ENCODE peak calls at places on chromosomes 7 and 10, in four cellular contexts. R is NB4, F is brain microvascular endothelial cell, E is cardiac muscle cell. Z is an unnamed sample.

GRCh38 chr7:87060288-87060537 is 759 bp upstream of the ELAPOR2 start:
- DNase-seq in F (no peak), E (no peak), R (no peak), Z (no peak)

GRCh38 chr7:75866497-75867389 is 12.1 kb upstream of the RHBDD2 start:
- DNase-seq in E (peak; percentile 81), R (peak; percentile 86), F (peak; percentile 60), Z (no peak)

GRCh38 chr7:2884161-2884560 is 40.1 kb upstream of the GNA12 start:
- DNase-seq in E (no peak), F (no peak), R (no peak), Z (no peak)

GRCh38 chr10:88090568-88091214 is 227.3 kb downstream of the PTEN start:
- DNase-seq in F (no peak), E (no peak), R (peak; percentile 86), Z (no peak)

GRCh38 chr7:21355406-21355874 is 72.4 kb upstream of the SP4 start:
- DNase-seq in R (peak; percentile 94), E (no peak), F (no peak), Z (no peak)

GRCh38 chr7:5610500-5611186 is 170.8 kb downstream of the RNF216 start:
- DNase-seq in F (no peak), R (no peak), E (no peak), Z (no peak)

GRCh38 chr10:78320416-78320815 is 286.8 kb downstream of the RPS24 start:
- DNase-seq in E (no peak), F (no peak), R (no peak), Z (no peak)

GRCh38 chr7:1931248-1931950 is 261.3 kb downstream of the ELFN1 start:
- DNase-seq in E (peak; percentile 32), R (no peak), F (peak; percentile 36), Z (no peak)

GRCh38 chr10:125880719-125881118 is 373 bp downstream of the DHX32 start:
- DNase-seq in E (no peak), R (no peak), F (no peak), Z (no peak)

GRCh38 chr10:23194966-23195845 is 3.1 kb downstream of the PTF1A start:
- DNase-seq in E (no peak), F (no peak), R (no peak), Z (no peak)
- H3K4me3 ChIP-seq in E (peak overlapping the region; percentile 11), F (no peak overlapping the region), R (no peak overlapping the region), Z (no peak overlapping the region)

DNA sequence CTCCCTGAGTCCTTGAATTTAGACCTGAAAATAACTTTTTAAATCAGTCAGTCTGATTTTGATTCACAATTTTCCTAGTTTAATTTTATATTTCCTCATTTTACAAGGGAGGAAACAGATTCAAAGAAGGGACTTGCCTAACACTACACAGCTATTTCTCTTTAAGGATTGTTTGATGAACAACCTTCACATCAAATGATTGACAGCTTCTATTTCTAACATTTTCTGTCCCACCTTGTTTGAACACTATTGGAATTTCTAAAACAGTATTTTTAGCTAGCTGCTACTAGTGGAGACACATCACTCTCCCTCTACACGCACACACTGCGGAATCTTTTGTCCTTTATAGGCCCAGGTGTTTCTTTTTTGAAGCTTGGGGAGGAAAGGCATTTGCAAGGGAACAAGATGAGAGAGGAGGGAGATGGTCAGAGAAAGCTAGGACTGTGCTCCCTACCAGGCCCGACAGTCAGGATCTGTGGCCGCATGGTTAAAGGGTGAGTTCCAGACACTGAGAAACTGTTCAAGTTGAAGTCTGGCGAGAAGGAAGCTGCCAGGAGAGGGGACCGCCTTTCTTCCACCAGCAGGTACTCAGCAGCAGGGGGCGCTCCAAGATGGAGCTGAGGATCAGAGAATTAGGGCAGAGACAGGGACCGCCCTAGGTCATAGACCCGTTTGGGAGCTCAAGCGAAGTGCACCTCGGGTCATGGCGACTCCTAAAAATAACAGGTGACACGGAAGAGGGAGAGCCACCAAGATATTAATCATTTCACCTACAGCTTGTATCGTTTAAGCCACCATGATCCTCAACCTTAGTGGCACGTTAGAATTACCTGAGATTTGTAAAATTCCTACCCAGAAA is 49.7 kb downstream of the DNAJC12 start:
- DNase-seq in F (peak; percentile 16), E (peak; percentile 59), R (peak; percentile 85), Z (no peak)
- TF ChIP-seq CTCF in F (peak; percentile 73), E (peak; percentile 72), R (peak; percentile 84), Z (peak; percentile 35)

DNA sequence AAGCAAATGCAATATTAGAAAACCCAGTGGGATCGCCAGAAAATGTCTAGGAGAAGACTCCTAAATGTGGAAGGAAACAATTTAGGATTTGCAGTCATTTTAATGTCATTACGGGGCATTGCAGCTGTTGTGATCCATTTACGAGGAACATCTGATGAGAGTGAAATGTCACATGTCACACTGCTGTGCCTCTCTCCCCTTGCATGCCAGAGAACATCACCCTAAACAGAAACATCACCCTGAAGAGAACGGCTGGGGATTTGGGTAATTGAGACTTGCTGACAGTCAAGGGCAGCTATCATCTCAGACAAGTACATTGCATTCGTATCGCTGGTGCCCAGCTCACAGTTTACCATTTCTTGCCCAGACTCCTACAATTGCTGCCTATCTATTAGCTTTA is 785.7 kb upstream of the POM121L12 start:
- DNase-seq in R (no peak), F (no peak), E (no peak), Z (no peak)
- H3K4me3 ChIP-seq in R (no peak overlapping the region), F (no peak overlapping the region), E (no peak overlapping the region), Z (no peak overlapping the region)

DNA sequence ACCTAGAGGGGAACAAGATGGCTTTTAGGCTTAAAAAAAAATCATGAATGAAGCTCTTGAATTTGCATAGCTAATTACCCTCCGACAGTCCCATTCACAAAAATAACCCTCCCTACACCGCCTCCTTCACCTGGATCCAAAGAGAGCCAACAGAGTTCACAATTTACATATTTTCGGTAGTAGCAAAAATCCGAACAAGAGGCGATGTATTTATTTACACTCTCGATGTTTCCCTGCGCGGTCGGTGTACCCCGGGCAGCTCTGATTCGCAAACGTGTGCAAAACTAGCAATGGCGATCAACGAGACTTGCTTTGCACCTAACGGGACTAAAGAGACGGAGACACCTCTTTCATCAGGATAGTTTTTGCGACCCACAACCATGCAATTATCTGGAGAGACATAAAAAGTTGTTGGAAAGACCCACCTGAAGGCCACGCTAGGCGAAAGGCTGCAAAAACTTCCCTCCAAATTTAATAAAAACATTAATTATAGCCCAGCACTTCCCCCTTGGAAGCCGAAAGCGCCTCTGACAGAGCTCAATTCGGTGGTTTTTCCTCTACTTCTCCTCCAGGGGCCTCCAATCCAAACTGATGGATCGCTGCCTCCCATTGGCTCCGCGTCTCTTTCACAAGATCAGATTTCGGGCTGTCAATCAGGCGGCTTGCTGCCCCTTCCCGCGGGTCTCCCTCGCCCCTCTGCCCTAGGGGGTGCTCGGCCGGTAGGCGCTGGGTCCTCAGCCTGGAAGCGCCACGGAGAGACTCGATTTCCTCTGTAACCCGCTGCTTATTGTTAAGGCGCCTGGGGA is at the start of gene ETV1:
- DNase-seq in R (no peak), E (peak; percentile 79), F (peak; percentile 74), Z (no peak)
- TF ChIP-seq CTCF in R (no peak), E (peak; percentile 56), F (peak; percentile 57), Z (peak; percentile 40)

GRCh38 chr10:101060036-101060950 is 1.5 kb upstream of the KAZALD1 start:
- DNase-seq in F (peak; percentile 95), R (peak; percentile 95), E (peak; percentile 94), Z (peak; percentile 50)
- H3K4me3 ChIP-seq in F (peak overlapping the region; percentile 97), R (peak overlapping the region; percentile 97), E (peak overlapping the region; percentile 54), Z (peak overlapping the region; percentile 96)

GRCh38 chr7:148264933-148265557 is 325.5 kb upstream of the C7orf33 start:
- DNase-seq in F (peak; percentile 48), R (peak; percentile 58), E (peak; percentile 55), Z (no peak)
- TF ChIP-seq CTCF in F (peak; percentile 65), R (peak; percentile 88), E (peak; percentile 74), Z (no peak)

GRCh38 chr7:105879782-105880181 is 3.4 kb upstream of the ATXN7L1 start:
- DNase-seq in F (no peak), R (no peak), E (no peak), Z (no peak)

GRCh38 chr7:105876964-105877601 is 684 bp upstream of the ATXN7L1 start:
- DNase-seq in E (peak; percentile 62), F (peak; percentile 11), R (peak; percentile 28), Z (no peak)

GRCh38 chr7:105878746-105879605 is 2.6 kb upstream of the ATXN7L1 start:
- DNase-seq in E (no peak), F (no peak), R (no peak), Z (no peak)

GRCh38 chr7:105876091-105876963 is at the start of gene ATXN7L1:
- DNase-seq in R (peak; percentile 94), E (peak; percentile 98), F (peak; percentile 96), Z (peak; percentile 77)

DNA sequence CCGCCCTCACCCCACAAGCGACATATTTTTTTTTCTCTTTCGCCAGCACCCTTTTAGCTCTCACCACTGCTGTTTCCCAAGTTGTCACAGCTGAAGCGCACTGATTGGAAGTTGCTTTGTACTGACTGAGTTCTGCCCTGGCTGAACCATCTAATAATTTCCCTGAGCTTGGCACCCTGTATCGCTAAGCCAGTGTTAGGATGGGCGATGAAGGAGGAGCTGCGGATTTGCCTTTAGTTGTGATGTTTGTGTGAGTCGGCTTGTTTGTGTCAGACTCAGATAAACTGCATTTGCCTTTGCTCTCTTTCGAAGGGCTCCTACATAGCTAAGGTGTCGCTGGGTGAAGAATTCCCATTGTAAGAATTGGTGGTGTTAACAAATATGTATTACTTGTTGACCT is 1.3 kb upstream of the ATXN7L1 start:
- DNase-seq in R (no peak), E (no peak), F (no peak), Z (no peak)
- H3K4me3 ChIP-seq in R (no peak overlapping the region), E (peak overlapping the region; percentile 68), F (peak overlapping the region; percentile 71), Z (peak overlapping the region; percentile 76)

GRCh38 chr10:108439397-108439796 is 1274.9 kb upstream of the SORCS1 start:
- DNase-seq in F (no peak), R (no peak), E (peak; percentile 8), Z (no peak)
- TF ChIP-seq CTCF in F (peak; percentile 24), R (no peak), E (peak; percentile 7), Z (no peak)

DNA sequence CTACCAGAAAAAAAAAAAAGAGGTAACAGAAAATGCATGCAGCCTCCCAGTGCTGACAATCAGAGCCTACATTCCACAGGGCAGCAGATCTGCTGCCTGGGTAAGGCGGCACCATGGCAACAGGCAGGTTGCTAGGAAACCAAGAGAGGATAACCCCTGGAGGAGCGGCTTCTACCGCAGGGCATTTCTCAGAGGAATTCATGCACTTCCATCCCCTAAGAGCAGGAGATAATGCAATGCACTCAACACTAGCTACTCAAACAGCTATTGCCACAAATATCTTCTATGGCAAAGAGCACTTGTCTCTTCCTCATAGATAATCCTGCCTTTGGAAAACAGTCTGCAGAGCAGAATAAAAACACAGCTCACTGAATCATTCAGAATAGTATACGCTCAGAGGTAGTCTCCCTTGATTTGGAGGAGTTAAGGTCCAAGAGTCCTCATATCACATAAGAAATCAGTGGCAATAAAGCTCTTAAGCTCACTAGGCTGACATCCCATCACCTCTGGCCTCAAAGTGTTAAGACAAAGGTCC is 10.8 kb downstream of the PSAP start:
- DNase-seq in F (peak; percentile 97), R (no peak), E (peak; percentile 97), Z (peak; percentile 97)
- H3K4me3 ChIP-seq in F (no peak overlapping the region), R (no peak overlapping the region), E (no peak overlapping the region), Z (no peak overlapping the region)

DNA sequence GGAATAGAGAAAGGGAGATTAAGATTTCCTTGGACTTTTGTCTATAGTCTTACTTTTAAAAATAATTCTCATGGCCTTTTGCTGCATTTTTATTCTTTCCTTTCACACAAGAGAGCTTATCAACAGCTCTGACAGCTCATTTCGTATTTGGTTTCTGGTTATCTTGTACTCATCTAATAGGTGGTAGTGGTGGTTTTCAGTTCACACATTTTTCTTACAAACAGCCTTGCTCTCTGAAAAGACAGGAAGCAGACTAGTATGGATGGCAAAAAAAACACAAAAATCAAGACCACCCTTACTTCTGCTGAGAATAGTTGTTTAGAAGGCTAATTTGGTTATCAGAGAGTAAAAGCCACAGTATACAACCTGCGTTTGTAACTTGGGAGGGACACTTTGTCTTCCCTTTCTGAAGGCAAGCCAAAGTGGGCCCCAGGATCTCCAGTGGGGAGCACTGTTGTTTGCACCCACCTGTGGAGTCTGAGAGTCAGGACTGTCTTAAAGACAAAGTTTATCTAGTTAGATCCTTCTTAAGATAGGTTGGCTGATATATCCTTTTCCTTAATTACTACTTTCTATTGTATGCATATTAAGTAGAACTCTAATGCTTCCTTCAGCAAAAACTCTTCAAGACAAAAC is 68.0 kb downstream of the PIP4K2A start:
- DNase-seq in F (no peak), E (no peak), R (no peak), Z (no peak)
- TF ChIP-seq CTCF in F (no peak), E (no peak), R (no peak), Z (no peak)

Z was measured in AG04449.